ENCODE peak calls at places on chromosome 15, in nine cellular contexts. G is EL, Y is NT2/D1, D is NCI-H524 treated with DMSO at 0.1 percent for 48 hours, F is RPMI7951, T is AG08396, O is amniotic stem cell, C is HT1080, J is thoracic aorta. E is an unnamed sample.

GRCh38 chr15:46460426-46460825 is 825.6 kb downstream of the SQOR start:
- DNase-seq in G (no peak), Y (no peak), D (peak; percentile 84), F (no peak), T (no peak), O (no peak), C (no peak), J (no peak), E (no peak)

GRCh38 chr15:58501636-58502178 is 69.9 kb downstream of the LIPC start:
- DNase-seq in G (no peak), Y (no peak), D (no peak), F (peak; percentile 11), T (no peak), O (no peak), C (no peak), J (no peak), E (no peak)

GRCh38 chr15:68550498-68551295 is 28.1 kb upstream of the CORO2B start:
- DNase-seq in G (peak; percentile 50), Y (peak; percentile 67), D (peak; percentile 5), F (peak; percentile 45), T (peak; percentile 49), O (no peak), C (peak; percentile 21), J (no peak), E (peak; percentile 47)

GRCh38 chr15:52819253-52819652 is 29.1 kb upstream of the ONECUT1 start:
- DNase-seq in G (no peak), Y (no peak), D (no peak), F (no peak), T (no peak), O (no peak), C (no peak), J (no peak), E (no peak)

GRCh38 chr15:63189955-63190691 is 717 bp downstream of the RAB8B start:
- DNase-seq in G (peak; percentile 37), Y (no peak), D (no peak), F (peak; percentile 29), T (no peak), O (no peak), C (peak; percentile 44), J (no peak), E (no peak)

GRCh38 chr15:78120523-78120922 is 10.7 kb downstream of the CIB2 start:
- DNase-seq in G (no peak), Y (no peak), D (peak; percentile 93), F (no peak), T (no peak), O (no peak), C (no peak), J (no peak), E (no peak)

GRCh38 chr15:38868326-38869114 is 303.9 kb upstream of the RASGRP1 start:
- DNase-seq in G (peak; percentile 94), Y (no peak), D (no peak), F (peak; percentile 99), T (peak; percentile 81), O (peak; percentile 79), C (peak; percentile 93), J (peak; percentile 11), E (peak; percentile 94)

GRCh38 chr15:89673162-89673506 is 6.0 kb downstream of the PLIN1 start:
- DNase-seq in G (no peak), Y (peak; percentile 67), D (no peak), F (peak; percentile 24), T (no peak), O (no peak), C (peak; percentile 20), J (no peak), E (no peak)

GRCh38 chr15:34837246-34838016 is 42.1 kb upstream of the ACTC1 start:
- DNase-seq in G (peak; percentile 85), Y (no peak), D (no peak), F (peak; percentile 90), T (peak; percentile 58), O (peak; percentile 11), C (peak; percentile 92), J (no peak), E (peak; percentile 71)

E was measured in H4.